ENCODE peak calls at places on chromosome X, in ten cellular contexts. R is endothelial cell of umbilical vein; U is smooth muscle cell of the brain vasculature; G is fibroblast of pulmonary artery; S is breast epithelium; B is stimulated activated CD8-positive, alpha-beta memory T cell treated with anti-CD3 and anti-CD28 coated beads, Interleukin-7, amount 100 ng/mL, for 24 hours; C is GM18507; W is ovary; A is lung microvascular endothelial cell; N is aorta. H is an unnamed sample.

GRCh38 chrX:138917781-138918180 is 206.3 kb upstream of the FGF13 start:
- DNase-seq in R (no peak), N (no peak), B (no peak), C (no peak), A (no peak), S (no peak), W (no peak), G (peak; percentile 10), U (no peak), H (no peak)

GRCh38 chrX:58025979-58026378 is 115.7 kb upstream of the ZXDA start:
- DNase-seq in N (no peak), B (no peak), S (no peak), W (no peak), C (no peak), R (peak; percentile 19), A (peak; percentile 60), U (no peak), G (peak; percentile 18), H (no peak)

GRCh38 chrX:130055899-130056298 is 54.4 kb downstream of the ELF4 start:
- DNase-seq in S (no peak), N (no peak), C (no peak), G (no peak), R (no peak), W (no peak), U (no peak), B (no peak), A (no peak), H (no peak)

GRCh38 chrX:97131886-97132285 is 248.2 kb downstream of the RPA4 start:
- DNase-seq in G (no peak), A (no peak), R (no peak), U (no peak), B (no peak), S (no peak), N (no peak), C (no peak), W (no peak), H (no peak)

GRCh38 chrX:9610774-9611392 is 146.0 kb downstream of the TBL1X start:
- DNase-seq in G (peak; percentile 45), C (no peak), S (no peak), N (no peak), B (no peak), W (no peak), R (peak; percentile 77), A (peak; percentile 60), U (no peak), H (no peak)

GRCh38 chrX:20913760-20914159 is 460.5 kb upstream of the CNKSR2 start:
- DNase-seq in U (no peak), S (no peak), R (no peak), C (no peak), B (no peak), A (no peak), G (peak; percentile 13), W (no peak), N (no peak), H (no peak)

GRCh38 chrX:103573205-103573604 is 12.1 kb upstream of the TCEAL4 start:
- DNase-seq in W (no peak), B (no peak), A (no peak), R (no peak), U (no peak), S (no peak), N (no peak), G (no peak), C (no peak), H (no peak)

GRCh38 chrX:110987292-110987691 is 108.7 kb upstream of the PAK3 start:
- DNase-seq in S (no peak), B (no peak), R (no peak), A (no peak), W (no peak), N (no peak), C (no peak), G (no peak), U (no peak), H (no peak)

GRCh38 chrX:63855896-63856295 is 70.9 kb upstream of the ARHGEF9 start:
- DNase-seq in U (no peak), N (no peak), B (no peak), G (no peak), A (no peak), W (no peak), C (no peak), S (no peak), R (no peak), H (no peak)

GRCh38 chrX:109992203-109992602 is 10.7 kb upstream of the TMEM164 start:
- DNase-seq in R (no peak), U (no peak), S (no peak), C (no peak), B (no peak), N (no peak), G (no peak), W (no peak), A (no peak), H (no peak)

GRCh38 chrX:13180807-13181206 is 136.4 kb upstream of the FAM9C start:
- DNase-seq in A (peak; percentile 50), U (no peak), W (no peak), C (no peak), S (no peak), B (no peak), N (no peak), G (peak; percentile 82), R (no peak), H (no peak)